ENCODE peak calls at places on chromosome 1, in nine cellular contexts. E, R, N, J, L, X, W, I and B are unnamed samples.

GRCh38 chr1:227437495-227438008 is 119.3 kb upstream of the CDC42BPA start:
- DNase-seq in W (peak; percentile 82), I (no peak), L (peak; percentile 40), N (no peak), J (no peak), E (peak; percentile 3), R (peak; percentile 82), X (no peak), B (peak; percentile 48)

GRCh38 chr1:86380257-86380861 is 15.8 kb downstream of the ODF2L start:
- DNase-seq in I (no peak), W (peak; percentile 94), R (peak; percentile 41), J (no peak), E (peak; percentile 69), L (peak; percentile 57), X (peak; percentile 60), N (no peak), B (peak; percentile 75)

GRCh38 chr1:105005594-105006195 is 1256.0 kb downstream of the AMY1C start:
- DNase-seq in E (no peak), R (no peak), J (no peak), X (no peak), W (no peak), L (no peak), I (no peak), N (peak; percentile 48), B (no peak)

GRCh38 chr1:116982319-116983004 is 19.1 kb upstream of the CD101 start:
- DNase-seq in X (no peak), J (no peak), R (no peak), E (no peak), I (no peak), N (no peak), L (no peak), W (no peak), B (no peak)

GRCh38 chr1:15425521-15425920 is 12.7 kb upstream of the CTRC start:
- DNase-seq in X (no peak), R (no peak), W (no peak), E (no peak), I (no peak), N (no peak), L (no peak), J (no peak), B (no peak)

GRCh38 chr1:230668227-230668626 is 25.9 kb downstream of the COG2 start:
- DNase-seq in W (no peak), X (no peak), N (no peak), E (no peak), L (no peak), J (no peak), I (no peak), R (no peak), B (no peak)

GRCh38 chr1:106226550-106226949 is 829.9 kb upstream of the PRMT6 start:
- DNase-seq in R (no peak), L (no peak), J (no peak), W (no peak), X (no peak), I (no peak), N (no peak), E (no peak), B (no peak)

GRCh38 chr1:22115281-22115680 is 27.6 kb downstream of the WNT4 start:
- DNase-seq in X (no peak), J (no peak), W (no peak), N (no peak), L (no peak), R (peak; percentile 11), I (no peak), E (no peak), B (no peak)

GRCh38 chr1:205298191-205298994 is 23.2 kb downstream of the NUAK2 start:
- DNase-seq in L (peak; percentile 83), I (no peak), E (no peak), J (no peak), R (no peak), W (peak; percentile 97), X (peak; percentile 96), N (no peak), B (peak; percentile 97)

GRCh38 chr1:167230437-167230836 is 9.8 kb downstream of the POU2F1 start:
- DNase-seq in J (no peak), I (no peak), E (no peak), L (no peak), W (no peak), R (no peak), N (no peak), X (no peak), B (no peak)

GRCh38 chr1:26357121-26357602 is 3.2 kb upstream of the CRYBG2 start:
- DNase-seq in R (no peak), I (no peak), W (no peak), L (no peak), E (no peak), X (no peak), J (no peak), N (no peak), B (peak; percentile 88)

DNA sequence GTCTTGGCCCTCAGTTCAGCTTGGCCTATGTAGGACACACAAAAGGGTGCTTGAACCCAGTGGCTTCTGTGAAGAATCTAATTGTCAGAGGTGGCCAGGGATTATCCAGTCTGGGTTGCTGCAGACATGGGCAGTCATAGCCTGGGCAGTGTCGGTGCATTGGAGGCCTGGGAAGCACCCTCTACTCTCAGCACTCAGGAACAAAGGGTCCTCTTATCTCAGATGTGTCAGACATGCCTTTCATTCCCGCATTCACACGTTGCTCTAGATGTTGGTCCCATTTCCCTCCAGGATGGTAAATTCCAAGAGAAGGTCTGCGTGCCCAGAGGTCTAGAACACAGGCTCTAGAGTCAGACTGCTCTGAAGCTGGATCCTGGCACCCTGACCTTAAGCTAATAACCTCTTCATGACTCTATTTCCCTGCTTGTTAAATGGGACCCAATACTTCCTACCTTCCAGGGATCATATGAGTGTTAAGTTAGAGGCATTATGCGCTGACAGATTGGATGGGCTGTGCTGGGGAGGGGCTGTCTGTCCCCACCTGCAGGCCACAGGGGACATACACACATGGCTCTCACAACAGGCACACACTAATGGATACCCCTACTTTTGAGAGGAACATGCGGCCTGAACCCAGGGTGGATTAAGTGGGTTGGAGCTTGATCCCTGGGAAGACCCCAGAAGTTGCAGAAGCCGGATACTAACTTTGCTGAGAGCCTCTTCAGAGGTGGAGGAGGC is 16.5 kb upstream of the EDN2 start:
- DNase-seq in J (no peak), L (no peak), I (no peak), E (no peak), X (no peak), R (no peak), W (no peak), N (no peak), B (peak; percentile 51)
- TF ChIP-seq CTCF in J (no peak), L (no peak), I (no peak), E (no peak), X (no peak), R (no peak), W (no peak), N (no peak), B (no peak)

GRCh38 chr1:44806704-44807363 is at the start of gene DYNLT4:
- DNase-seq in N (no peak), L (no peak), J (peak; percentile 39), X (no peak), W (no peak), E (no peak), R (no peak), I (no peak), B (no peak)

GRCh38 chr1:44805311-44806024 is 1.7 kb downstream of the DYNLT4 start:
- DNase-seq in X (no peak), J (peak; percentile 56), L (no peak), R (no peak), N (peak; percentile 67), W (no peak), E (no peak), I (no peak), B (no peak)

GRCh38 chr1:44807364-44808062 is 362 bp upstream of the DYNLT4 start:
- DNase-seq in J (peak; percentile 97), E (peak; percentile 68), N (peak; percentile 98), R (peak; percentile 60), I (peak; percentile 93), W (peak; percentile 100), L (peak; percentile 79), X (peak; percentile 98), B (peak; percentile 99)

GRCh38 chr1:44808063-44808937 is at the start of gene BTBD19:
- DNase-seq in J (peak; percentile 92), I (peak; percentile 55), W (peak; percentile 94), E (no peak), R (peak; percentile 93), L (peak; percentile 92), X (peak; percentile 80), N (peak; percentile 85), B (no peak)

GRCh38 chr1:44806025-44806703 is 987 bp downstream of the DYNLT4 start:
- DNase-seq in X (no peak), W (no peak), L (no peak), J (peak; percentile 67), E (no peak), I (peak; percentile 49), N (peak; percentile 70), R (peak; percentile 31), B (no peak)
- H3K4me3 ChIP-seq in X (no peak overlapping the region), W (peak overlapping the region; percentile 35), L (no peak overlapping the region), J (peak overlapping the region; percentile 59), E (no peak overlapping the region), I (no peak overlapping the region), N (peak overlapping the region; percentile 8), R (no peak overlapping the region), B (no peak overlapping the region)

GRCh38 chr1:156026588-156026987 is 5.8 kb upstream of the SSR2 start:
- DNase-seq in N (no peak), R (no peak), J (no peak), I (no peak), L (no peak), W (no peak), E (no peak), X (no peak), B (no peak)

GRCh38 chr1:156021954-156022353 is 1.2 kb upstream of the SSR2 start:
- DNase-seq in I (no peak), E (no peak), J (no peak), W (no peak), X (no peak), N (no peak), R (no peak), L (no peak), B (no peak)

GRCh38 chr1:156020293-156021086 is at the start of gene SSR2:
- DNase-seq in I (peak; percentile 86), W (peak; percentile 92), J (peak; percentile 88), N (peak; percentile 88), E (peak; percentile 95), X (peak; percentile 83), R (peak; percentile 89), L (peak; percentile 97), B (peak; percentile 93)

GRCh38 chr1:156021087-156021416 is 301 bp upstream of the SSR2 start:
- DNase-seq in N (no peak), W (no peak), R (no peak), J (no peak), E (no peak), X (no peak), I (no peak), L (no peak), B (no peak)

GRCh38 chr1:156025873-156026272 is 5.1 kb upstream of the SSR2 start:
- DNase-seq in X (no peak), N (peak; percentile 76), I (no peak), R (peak; percentile 85), E (peak; percentile 58), W (peak; percentile 30), L (peak; percentile 84), J (peak; percentile 65), B (peak; percentile 30)
- TF ChIP-seq CTCF in X (peak; percentile 71), N (peak; percentile 57), I (peak; percentile 46), R (peak; percentile 72), E (peak; percentile 72), W (peak; percentile 73), L (peak; percentile 79), J (peak; percentile 21), B (peak; percentile 78)

DNA sequence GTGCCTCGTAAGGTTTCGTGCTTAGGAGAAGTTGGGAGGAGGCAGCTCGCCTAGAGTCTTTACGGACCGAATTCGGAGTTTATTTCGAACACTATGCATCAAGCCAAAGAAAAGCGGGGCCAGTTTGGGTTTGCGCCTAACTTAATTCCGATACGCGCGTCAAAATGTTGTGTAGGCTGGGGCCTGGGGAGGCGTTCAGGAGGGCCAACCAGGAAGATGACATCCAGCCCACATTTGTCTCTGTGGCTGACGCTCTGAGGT is 6.4 kb downstream of the FOXD2 start:
- DNase-seq in W (no peak), E (no peak), L (no peak), N (no peak), X (no peak), I (no peak), J (no peak), R (peak; percentile 30), B (no peak)
- H3K4me3 ChIP-seq in W (no peak overlapping the region), E (no peak overlapping the region), L (peak overlapping the region; percentile 32), N (peak overlapping the region; percentile 21), X (no peak overlapping the region), I (no peak overlapping the region), J (peak overlapping the region; percentile 26), R (no peak overlapping the region), B (no peak overlapping the region)